ENCODE peak calls at places on chromosomes 13 and 19, in eight cellular contexts. B is M059J; P is head of caudate nucleus; Y is NCI-H1417; C is CD8-positive, alpha-beta memory T cell; L is aorta; A is WTC11; H is testis. W is an unnamed sample.

GRCh38 chr13:94239135-94239534 is 240.3 kb downstream of the DCT start:
- DNase-seq in H (no peak), B (peak), C (peak), P (no peak), Y (no peak), L (no peak), A (no peak), W (no peak)

GRCh38 chr13:25961294-25961693 is 90.5 kb downstream of the SHISA2 start:
- DNase-seq in L (no peak), Y (no peak), P (no peak), A (no peak), H (no peak), B (no peak), C (no peak), W (no peak)

GRCh38 chr13:113935523-113935922 is 38.4 kb downstream of the C13orf46 start:
- DNase-seq in C (no peak), H (no peak), L (peak), A (peak), B (no peak), Y (peak), P (no peak), W (no peak)

GRCh38 chr13:49436890-49437289 is 7.0 kb downstream of the CAB39L start:
- DNase-seq in A (no peak), B (peak), L (peak), P (no peak), H (peak), Y (peak), C (no peak), W (no peak)

GRCh38 chr13:87107626-87108025 is 563.5 kb upstream of the SLITRK5 start:
- DNase-seq in C (no peak), L (no peak), P (no peak), H (no peak), Y (no peak), B (no peak), A (no peak), W (no peak)

GRCh38 chr13:102395174-102395573 is 6.7 kb downstream of the FGF14 start:
- DNase-seq in B (no peak), C (no peak), H (no peak), A (no peak), Y (no peak), L (no peak), P (peak), W (no peak)

GRCh38 chr13:114151031-114151430 is 18.6 kb upstream of the RASA3 start:
- DNase-seq in B (no peak), H (no peak), C (no peak), A (no peak), P (no peak), Y (no peak), L (peak), W (no peak)

GRCh38 chr13:21399741-21400140 is 59.4 kb downstream of the ZDHHC20 start:
- DNase-seq in A (no peak), L (no peak), P (no peak), Y (no peak), C (no peak), H (no peak), B (peak), W (no peak)

GRCh38 chr13:35472308-35473008 is 4.0 kb downstream of the MAB21L1 start:
- DNase-seq in B (no peak), C (no peak), L (no peak), Y (no peak), A (no peak), H (no peak), P (no peak), W (no peak)

GRCh38 chr13:31978021-31978420 is 53.6 kb upstream of the FRY start:
- DNase-seq in C (no peak), A (no peak), P (no peak), B (no peak), L (no peak), H (no peak), Y (no peak), W (no peak)

GRCh38 chr13:80400164-80400767 is 59.3 kb upstream of the SPRY2 start:
- DNase-seq in C (peak), P (no peak), L (no peak), H (no peak), B (no peak), A (no peak), Y (peak), W (no peak)

GRCh38 chr13:112074139-112074710 is 7.3 kb downstream of the SOX1 start:
- DNase-seq in Y (peak), L (no peak), H (no peak), A (no peak), P (no peak), B (no peak), C (no peak), W (no peak)

GRCh38 chr13:75603038-75603437 is 33.1 kb upstream of the LMO7 start:
- DNase-seq in P (no peak), H (no peak), C (no peak), A (no peak), Y (peak), L (no peak), B (no peak), W (no peak)

GRCh38 chr19:54114340-54114826 is 1.1 kb downstream of the TFPT start:
- DNase-seq in P (peak), C (peak), Y (no peak), H (peak), A (no peak), L (peak), B (no peak), W (no peak)

GRCh38 chr19:39402417-39403297 is 4.0 kb upstream of the ZFP36 start:
- DNase-seq in C (peak), H (peak), L (peak), P (peak), B (peak), Y (peak), A (peak), W (peak)

GRCh38 chr13:60012503-60012902 is 151.2 kb downstream of the DIAPH3 start:
- DNase-seq in B (peak), P (no peak), A (no peak), L (no peak), C (no peak), Y (peak), H (no peak), W (no peak)

GRCh38 chr13:33264620-33264978 is 21.0 kb downstream of the STARD13 start:
- DNase-seq in Y (no peak), B (peak), H (no peak), C (no peak), L (no peak), A (no peak), P (no peak), W (no peak)

GRCh38 chr19:18771328-18772242 is 19.5 kb downstream of the COMP start:
- DNase-seq in Y (no peak), L (no peak), C (no peak), B (no peak), P (no peak), H (no peak), A (peak), W (peak)

GRCh38 chr19:58518261-58519086 is 1.1 kb downstream of the ZBTB45 start:
- DNase-seq in Y (peak), A (no peak), P (no peak), L (no peak), B (no peak), H (no peak), C (no peak), W (no peak)

GRCh38 chr19:28793391-28794168 is 419.4 kb downstream of the UQCRFS1 start:
- DNase-seq in L (no peak), H (peak), A (peak), Y (no peak), C (no peak), P (peak), B (no peak), W (no peak)

GRCh38 chr19:7500811-7501450 is 12.1 kb upstream of the PEX11G start:
- DNase-seq in H (peak), Y (peak), P (peak), L (no peak), C (no peak), B (peak), A (peak), W (peak)

GRCh38 chr19:12840091-12841079 is 2.1 kb downstream of the MAST1 start:
- DNase-seq in C (peak), L (no peak), B (peak), Y (peak), A (peak), H (peak), P (peak), W (peak)

GRCh38 chr13:19345916-19346422 is 164.3 kb upstream of the TUBA3C start:
- DNase-seq in C (no peak), Y (no peak), B (no peak), H (no peak), L (no peak), P (no peak), A (no peak), W (no peak)

GRCh38 chr19:29983568-29983967 is 41.5 kb downstream of the URI1 start:
- DNase-seq in Y (no peak), B (no peak), C (no peak), P (no peak), H (no peak), A (no peak), L (no peak), W (no peak)

GRCh38 chr19:40139533-40140287 is 49.0 kb upstream of the ZNF780A start:
- DNase-seq in P (no peak), A (no peak), Y (peak), L (no peak), B (peak), H (no peak), C (peak), W (peak)

GRCh38 chr19:46967578-46968018 is 52.0 kb upstream of the NPAS1 start:
- DNase-seq in A (no peak), L (peak), Y (no peak), C (peak), H (peak), B (no peak), P (no peak), W (no peak)

GRCh38 chr19:47377208-47377701 is 28.1 kb downstream of the DHX34 start:
- DNase-seq in P (peak), L (no peak), A (no peak), C (no peak), H (peak), B (no peak), Y (peak), W (no peak)

GRCh38 chr19:58040751-58041525 is 7.1 kb downstream of the ZSCAN1 start:
- DNase-seq in C (no peak), B (no peak), P (no peak), H (no peak), Y (no peak), L (no peak), A (no peak), W (no peak)

GRCh38 chr19:8265872-8266271 is 42.3 kb downstream of the CD320 start:
- DNase-seq in P (no peak), H (peak), L (no peak), A (no peak), Y (peak), B (no peak), C (no peak), W (no peak)

W was measured in RPMI8226.